ENCODE peak calls at places on chromosomes 7 and 10, in six cellular contexts. Z is K562, G is GM23338, C is Panc1, L is HCT116, Q is HepG2. R is an unnamed sample.

GRCh38 chr7:158887594-158887993 is 31.2 kb downstream of the DYNC2I1 start:
- ATAC-seq in Z (no peak), G (no peak), C (no peak), L (no peak), Q (no peak), R (no peak)

GRCh38 chr10:75034131-75034512 is 77.3 kb upstream of the SAMD8 start:
- ATAC-seq in Z (no peak), G (no peak), C (no peak), L (peak; percentile 75), Q (no peak), R (no peak)

GRCh38 chr10:77391605-77392235 is 245.9 kb downstream of the KCNMA1 start:
- ATAC-seq in Z (peak; percentile 91), G (peak; percentile 91), C (peak; percentile 60), L (peak; percentile 88), Q (peak; percentile 71), R (peak; percentile 84)

GRCh38 chr10:51638737-51639136 is 60.7 kb downstream of the CSTF2T start:
- ATAC-seq in Z (no peak), G (no peak), C (no peak), L (no peak), Q (no peak), R (no peak)

GRCh38 chr7:24432677-24433076 is 140.6 kb upstream of the PALS2 start:
- ATAC-seq in Z (no peak), G (no peak), C (no peak), L (no peak), Q (no peak), R (no peak)

GRCh38 chr7:31493714-31494181 is 20.1 kb upstream of the ITPRID1 start:
- ATAC-seq in Z (no peak), G (peak; percentile 29), C (no peak), L (no peak), Q (no peak), R (no peak)

GRCh38 chr10:131885391-131886165 is 15.2 kb upstream of the PPP2R2D start:
- ATAC-seq in Z (peak; percentile 100), G (peak; percentile 99), C (peak; percentile 99), L (peak; percentile 95), Q (peak; percentile 98), R (peak; percentile 92)

GRCh38 chr7:5603193-5604140 is 178.0 kb downstream of the RNF216 start:
- ATAC-seq in Z (no peak), G (no peak), C (no peak), L (no peak), Q (no peak), R (no peak)

GRCh38 chr10:87670591-87670990 is 10.9 kb downstream of the PAPSS2 start:
- ATAC-seq in Z (no peak), G (no peak), C (no peak), L (no peak), Q (no peak), R (no peak)

GRCh38 chr10:22612316-22612715 is 102.1 kb downstream of the PIP4K2A start:
- ATAC-seq in Z (no peak), G (no peak), C (no peak), L (no peak), Q (no peak), R (no peak)

GRCh38 chr7:151436446-151437162 is 3.3 kb downstream of the CRYGN start:
- ATAC-seq in Z (no peak), G (no peak), C (no peak), L (no peak), Q (no peak), R (peak; percentile 60)

GRCh38 chr7:39667354-39667923 is 44.1 kb downstream of the RALA start:
- ATAC-seq in Z (no peak), G (peak; percentile 65), C (no peak), L (no peak), Q (no peak), R (peak; percentile 55)

GRCh38 chr7:28123752-28124151 is 56.8 kb downstream of the JAZF1 start:
- ATAC-seq in Z (no peak), G (no peak), C (no peak), L (no peak), Q (no peak), R (no peak)

GRCh38 chr7:36777062-36777461 is 52.8 kb upstream of the AOAH start:
- ATAC-seq in Z (no peak), G (no peak), C (no peak), L (no peak), Q (no peak), R (no peak)

GRCh38 chr10:75404335-75405200 is 3.0 kb upstream of the ZNF503 start:
- ATAC-seq in Z (no peak), G (peak; percentile 0), C (no peak), L (peak; percentile 12), Q (peak; percentile 34), R (no peak)

GRCh38 chr7:14021069-14021468 is 31.6 kb upstream of the ETV1 start:
- ATAC-seq in Z (peak; percentile 34), G (no peak), C (no peak), L (peak; percentile 92), Q (no peak), R (no peak)

GRCh38 chr7:45033261-45033930 is 33.4 kb downstream of the CCM2 start:
- ATAC-seq in Z (no peak), G (no peak), C (no peak), L (no peak), Q (no peak), R (no peak)

GRCh38 chr10:35185260-35186034 is 58.8 kb downstream of the CREM start:
- ATAC-seq in Z (peak; percentile 54), G (no peak), C (no peak), L (no peak), Q (peak; percentile 36), R (no peak)
- TF ChIP-seq POLR2AphosphoS5 in Z (no peak), G (no peak), C (no peak), L (no peak), Q (no peak), R (no peak)

GRCh38 chr10:97078280-97079156 is 107.2 kb downstream of the SLIT1 start:
- ATAC-seq in Z (no peak), G (peak; percentile 25), C (no peak), L (no peak), Q (peak; percentile 51), R (no peak)
- H3K4me1 ChIP-seq in Z (no peaks in the 10 kb centered on the region), G (peaks cover 21% of the 10 kb centered on the region), C (no peaks in the 10 kb centered on the region), L (no peaks in the 10 kb centered on the region), Q (no peaks in the 10 kb centered on the region), R (no peaks in the 10 kb centered on the region)

DNA sequence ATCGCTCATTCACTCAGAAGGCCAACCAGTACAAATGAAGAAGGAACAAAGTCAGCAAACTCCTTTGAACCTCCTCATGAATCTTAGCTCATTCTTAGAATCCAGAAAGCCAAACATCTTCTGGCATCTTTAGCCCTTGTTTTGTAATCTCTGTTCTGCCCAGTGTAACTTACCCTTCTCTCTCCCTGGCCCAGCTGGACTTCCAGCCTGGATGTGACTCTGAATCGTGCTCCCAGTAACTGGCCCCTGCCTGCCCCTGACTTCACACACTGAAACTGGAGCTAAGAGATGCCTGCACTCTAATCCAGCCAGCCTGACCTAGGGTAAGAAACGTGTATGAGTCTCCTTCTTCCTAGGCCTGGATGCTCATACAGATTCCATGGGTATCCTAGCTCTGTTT is 845.8 kb upstream of the AUTS2 start:
- ATAC-seq in Z (no peak), G (no peak), C (no peak), L (no peak), Q (no peak), R (no peak)
- H3K27me3 ChIP-seq in Z (no peaks in the 10 kb centered on the region), G (no peaks in the 10 kb centered on the region), C (no peaks in the 10 kb centered on the region), L (no peaks in the 10 kb centered on the region), Q (no peaks in the 10 kb centered on the region), R (no peaks in the 10 kb centered on the region)

GRCh38 chr10:78802866-78803265 is 265.9 kb upstream of the ZMIZ1 start:
- ATAC-seq in Z (no peak), G (no peak), C (no peak), L (no peak), Q (no peak), R (peak; percentile 55)
- TF ChIP-seq POLR2AphosphoS5 in Z (no peak), G (no peak), C (no peak), L (no peak), Q (no peak), R (no peak)

DNA sequence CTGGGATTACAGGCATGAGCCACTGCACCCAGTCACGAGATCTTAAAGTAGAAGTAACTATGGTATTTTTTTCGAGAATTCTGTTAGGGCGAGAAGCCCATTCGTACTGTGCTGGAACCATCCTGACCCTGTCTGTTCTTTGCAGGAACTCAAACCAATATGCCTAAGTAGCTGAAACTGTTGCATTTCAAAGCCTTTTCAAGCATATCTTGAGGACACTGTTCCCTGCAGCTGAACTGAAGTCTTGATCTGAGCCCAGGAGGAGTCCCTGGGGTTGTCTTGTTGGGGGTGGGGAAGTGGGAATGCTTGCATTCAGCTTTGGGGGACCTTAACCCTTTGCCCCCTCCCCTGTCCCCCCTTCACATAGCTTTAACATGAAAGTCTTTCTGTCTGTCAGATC is 61.5 kb downstream of the CUX1 start:
- ATAC-seq in Z (no peak), G (no peak), C (no peak), L (no peak), Q (no peak), R (no peak)
- H3K4me1 ChIP-seq in Z (peaks cover 34% of the 10 kb centered on the region), G (peaks cover 74% of the 10 kb centered on the region), C (peaks cover 59% of the 10 kb centered on the region), L (peaks cover 63% of the 10 kb centered on the region), Q (peaks cover 60% of the 10 kb centered on the region), R (peaks cover 85% of the 10 kb centered on the region)

R was measured in gastroesophageal sphincter.